ENCODE peak calls at places on chromosomes 13 and 19, in six cellular contexts. D is stimulated activated CD4-positive, alpha-beta T cell treated with anti-CD3 and anti-CD28 coated beads, Interleukin-1b, Interleukin-23, amount 100 ng/mL, for 4 hours; Y is Daoy; A is HEK293T; W is naive thymus-derived CD8-positive, alpha-beta T cell; M is activated naive CD4-positive, alpha-beta T cell. R is an unnamed sample.

GRCh38 chr13:35978607-35979316 is 152.4 kb downstream of the DCLK1 start:
- DNase-seq in A (peak), D (no peak), Y (peak), W (no peak), M (no peak), R (no peak)

GRCh38 chr19:47070756-47071155 is 22.3 kb upstream of the TMEM160 start:
- DNase-seq in W (no peak), M (no peak), D (no peak), A (no peak), Y (no peak), R (no peak)

GRCh38 chr19:22438011-22438410 is 15.9 kb upstream of the ZNF98 start:
- DNase-seq in Y (no peak), D (no peak), M (no peak), W (no peak), A (no peak), R (no peak)

GRCh38 chr13:36959438-36960116 is 39.5 kb upstream of the SMAD9 start:
- DNase-seq in A (no peak), D (no peak), Y (no peak), W (no peak), M (no peak), R (no peak)

GRCh38 chr13:26529441-26529840 is 28.0 kb upstream of the WASF3 start:
- DNase-seq in Y (peak), D (no peak), A (peak), M (no peak), W (no peak), R (no peak)

GRCh38 chr13:45385320-45385719 is 32.9 kb downstream of the SLC25A30 start:
- DNase-seq in M (no peak), Y (no peak), W (no peak), D (no peak), A (no peak), R (no peak)

GRCh38 chr19:48928164-48929005 is 5.1 kb upstream of the DHDH start:
- DNase-seq in M (no peak), W (no peak), D (no peak), A (no peak), Y (no peak), R (no peak)

GRCh38 chr13:60226507-60226906 is 62.8 kb upstream of the DIAPH3 start:
- DNase-seq in W (no peak), A (peak), Y (peak), D (no peak), M (no peak), R (no peak)

GRCh38 chr19:3692141-3693029 is 7.9 kb downstream of the PIP5K1C start:
- DNase-seq in W (peak), M (peak), D (peak), Y (no peak), A (no peak), R (peak)

GRCh38 chr13:106565127-106565775 is 2.7 kb downstream of the ARGLU1 start:
- DNase-seq in M (no peak), W (no peak), Y (no peak), D (no peak), A (no peak), R (no peak)

GRCh38 chr13:43596924-43597598 is 189.7 kb downstream of the ENOX1 start:
- DNase-seq in D (no peak), A (no peak), M (no peak), W (no peak), Y (no peak), R (no peak)

GRCh38 chr13:91167706-91168459 is 179.6 kb upstream of the MIR17HG start:
- DNase-seq in Y (no peak), M (no peak), W (no peak), A (no peak), D (no peak), R (no peak)

GRCh38 chr13:38905861-38906260 is 84.8 kb downstream of the STOML3 start:
- DNase-seq in D (no peak), A (no peak), M (no peak), W (no peak), Y (no peak), R (no peak)

GRCh38 chr19:2575734-2576481 is 100.0 kb downstream of the GADD45B start:
- DNase-seq in M (no peak), Y (peak), A (peak), D (no peak), W (no peak), R (no peak)

GRCh38 chr19:6218497-6219146 is 61.2 kb downstream of the MLLT1 start:
- DNase-seq in W (peak), D (peak), Y (peak), M (peak), A (peak), R (peak)